ENCODE peak calls at places on chromosomes 12 and 14, in five cellular contexts. One of them, this sample, is unnamed.
A peak's percentile ranks its signal among the peaks of the same experiment; 100 is the strongest.

GRCh38 chr12:4164591-4165558 is 108.7 kb upstream of the CCND2 start:
- DNase-seq in H1: peak; percentile 51
- DNase-seq in H9: peak; percentile 87
- DNase-seq in IMR-90: peak; percentile 75
- DNase-seq in mesenchymal stem cell: peak; percentile 79
- DNase-seq in this sample: peak; percentile 54

GRCh38 chr14:104464907-104465306 is 114.7 kb upstream of the C14orf180 start:
- DNase-seq in IMR-90: no peak
- DNase-seq in mesenchymal stem cell: no peak
- DNase-seq in H9: no peak
- DNase-seq in H1: no peak
- DNase-seq in this sample: no peak

GRCh38 chr12:29510591-29511174 is 13.2 kb upstream of the OVCH1 start:
- DNase-seq in IMR-90: no peak
- DNase-seq in H1: no peak
- DNase-seq in mesenchymal stem cell: no peak
- DNase-seq in H9: no peak
- DNase-seq in this sample: no peak

GRCh38 chr14:33127531-33127930 is 188.9 kb downstream of the NPAS3 start:
- DNase-seq in mesenchymal stem cell: peak; percentile 61
- DNase-seq in H9: no peak
- DNase-seq in IMR-90: no peak
- DNase-seq in H1: no peak
- DNase-seq in this sample: no peak

GRCh38 chr12:71432936-71433335 is 6.7 kb upstream of the LGR5 start:
- DNase-seq in H9: no peak
- DNase-seq in IMR-90: no peak
- DNase-seq in H1: no peak
- DNase-seq in mesenchymal stem cell: no peak
- DNase-seq in this sample: no peak

GRCh38 chr12:108729612-108730336 is 1.5 kb downstream of the CORO1C start:
- DNase-seq in H1: no peak
- DNase-seq in IMR-90: no peak
- DNase-seq in mesenchymal stem cell: peak; percentile 70
- DNase-seq in H9: peak; percentile 10
- DNase-seq in this sample: peak; percentile 27

GRCh38 chr14:61480704-61481285 is 159.4 kb downstream of the PRKCH start:
- DNase-seq in mesenchymal stem cell: no peak
- DNase-seq in H9: no peak
- DNase-seq in H1: no peak
- DNase-seq in IMR-90: no peak
- DNase-seq in this sample: no peak

GRCh38 chr12:32390572-32391219 is 8.7 kb upstream of the FGD4 start:
- DNase-seq in H9: no peak
- DNase-seq in H1: no peak
- DNase-seq in mesenchymal stem cell: no peak
- DNase-seq in IMR-90: no peak
- DNase-seq in this sample: no peak

DNA sequence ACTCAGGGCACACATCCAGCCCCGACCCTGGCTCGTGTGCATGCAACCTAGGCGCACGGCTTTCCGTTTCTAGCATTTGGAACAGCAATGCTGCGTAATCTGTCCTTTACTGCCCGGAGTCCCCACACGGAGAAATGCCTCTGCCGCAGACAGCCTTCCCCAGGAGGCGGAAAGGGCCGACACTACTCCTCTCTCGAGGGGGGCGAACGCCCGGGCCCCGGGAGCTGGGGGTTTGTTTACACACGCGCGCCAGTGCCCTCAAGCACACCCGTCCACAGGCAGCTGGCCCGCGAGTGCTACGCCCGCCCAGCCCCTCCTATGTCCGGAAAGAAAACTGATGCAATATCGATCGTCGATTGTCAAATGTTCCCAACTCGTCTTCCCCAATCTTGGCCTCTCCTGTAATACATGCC is 849 bp downstream of the SLC38A2 start:
- DNase-seq in H1: no peak
- DNase-seq in H9: no peak
- DNase-seq in mesenchymal stem cell: peak; percentile 77
- DNase-seq in IMR-90: peak; percentile 44
- DNase-seq in this sample: no peak
- H3K14ac ChIP-seq in H1: peak overlapping the region; percentile 20
- H3K14ac ChIP-seq in H9: peak overlapping the region; percentile 97
- H3K14ac ChIP-seq in mesenchymal stem cell: peak overlapping the region; percentile 93
- H3K14ac ChIP-seq in IMR-90: peak overlapping the region; percentile 75
- H3K14ac ChIP-seq in this sample: no peak overlapping the region

GRCh38 chr12:70365398-70365647 is 767 bp upstream of the KCNMB4 start:
- DNase-seq in H1: no peak
- DNase-seq in H9: peak; percentile 58
- DNase-seq in mesenchymal stem cell: no peak
- DNase-seq in IMR-90: no peak
- DNase-seq in this sample: no peak

GRCh38 chr12:70367268-70368141 is 1.4 kb downstream of the KCNMB4 start:
- DNase-seq in IMR-90: peak; percentile 11
- DNase-seq in H1: no peak
- DNase-seq in mesenchymal stem cell: peak; percentile 18
- DNase-seq in H9: no peak
- DNase-seq in this sample: peak; percentile 11

GRCh38 chr12:70366581-70367267 is 634 bp downstream of the KCNMB4 start:
- DNase-seq in H1: no peak
- DNase-seq in mesenchymal stem cell: peak; percentile 48
- DNase-seq in H9: peak; percentile 62
- DNase-seq in IMR-90: peak; percentile 31
- DNase-seq in this sample: peak; percentile 32

GRCh38 chr12:70364695-70365397 is 1.2 kb upstream of the KCNMB4 start:
- DNase-seq in H1: no peak
- DNase-seq in H9: no peak
- DNase-seq in mesenchymal stem cell: no peak
- DNase-seq in IMR-90: no peak
- DNase-seq in this sample: peak; percentile 11

GRCh38 chr12:70365648-70366518 is at the start of gene KCNMB4:
- DNase-seq in H1: peak; percentile 75
- DNase-seq in H9: peak; percentile 97
- DNase-seq in IMR-90: peak; percentile 10
- DNase-seq in mesenchymal stem cell: peak; percentile 51
- DNase-seq in this sample: peak; percentile 86
- H3K14ac ChIP-seq in H1: no peak within 1 kb of the TSS
- H3K14ac ChIP-seq in H9: peak within 1 kb of the TSS; percentile 69
- H3K14ac ChIP-seq in IMR-90: no peak within 1 kb of the TSS
- H3K14ac ChIP-seq in mesenchymal stem cell: peak within 1 kb of the TSS; percentile 83
- H3K14ac ChIP-seq in this sample: peak within 1 kb of the TSS; percentile 97

GRCh38 chr12:123502163-123502562 is 31.4 kb downstream of the RILPL1 start:
- DNase-seq in IMR-90: no peak
- DNase-seq in H1: no peak
- DNase-seq in mesenchymal stem cell: no peak
- DNase-seq in H9: no peak
- DNase-seq in this sample: peak; percentile 77
- H3K14ac ChIP-seq in IMR-90: no peak overlapping the region
- H3K14ac ChIP-seq in H1: no peak overlapping the region
- H3K14ac ChIP-seq in mesenchymal stem cell: no peak overlapping the region
- H3K14ac ChIP-seq in H9: no peak overlapping the region
- H3K14ac ChIP-seq in this sample: no peak overlapping the region

GRCh38 chr14:65470404-65470880 is 57.9 kb downstream of the FUT8 start:
- DNase-seq in H9: peak; percentile 44
- DNase-seq in IMR-90: no peak
- DNase-seq in mesenchymal stem cell: no peak
- DNase-seq in H1: no peak
- DNase-seq in this sample: no peak
- H3K14ac ChIP-seq in H9: no peak overlapping the region
- H3K14ac ChIP-seq in IMR-90: no peak overlapping the region
- H3K14ac ChIP-seq in mesenchymal stem cell: no peak overlapping the region
- H3K14ac ChIP-seq in H1: no peak overlapping the region
- H3K14ac ChIP-seq in this sample: peak overlapping the region; percentile 63

GRCh38 chr14:74981833-74982232 is 20.9 kb upstream of the EIF2B2 start:
- DNase-seq in H9: peak; percentile 19
- DNase-seq in mesenchymal stem cell: no peak
- DNase-seq in IMR-90: no peak
- DNase-seq in H1: no peak
- DNase-seq in this sample: no peak
- H3K14ac ChIP-seq in H9: no peak overlapping the region
- H3K14ac ChIP-seq in mesenchymal stem cell: no peak overlapping the region
- H3K14ac ChIP-seq in IMR-90: peak overlapping the region; percentile 58
- H3K14ac ChIP-seq in H1: no peak overlapping the region
- H3K14ac ChIP-seq in this sample: no peak overlapping the region

GRCh38 chr12:51391047-51391837 is at the start of gene GALNT6:
- DNase-seq in mesenchymal stem cell: peak; percentile 50
- DNase-seq in H1: peak; percentile 78
- DNase-seq in IMR-90: no peak
- DNase-seq in H9: peak; percentile 92
- DNase-seq in this sample: peak; percentile 17
- H3K14ac ChIP-seq in mesenchymal stem cell: peak within 1 kb of the TSS; percentile 13
- H3K14ac ChIP-seq in H1: no peak within 1 kb of the TSS
- H3K14ac ChIP-seq in IMR-90: peak within 1 kb of the TSS; percentile 42
- H3K14ac ChIP-seq in H9: peak within 1 kb of the TSS; percentile 84
- H3K14ac ChIP-seq in this sample: peak within 1 kb of the TSS; percentile 12